ENCODE peak calls at places on chromosomes 16 and 17, in seven cellular contexts. V, N, O, B, R, Z and K are unnamed samples.

GRCh38 chr17:77131919-77132318 is 8.8 kb upstream of the SEC14L1 start:
- DNase-seq in V (no peak), N (no peak), O (no peak), B (no peak), R (no peak), Z (peak; percentile 80), K (no peak)

GRCh38 chr17:70190959-70191805 is 21.9 kb downstream of the KCNJ2 start:
- DNase-seq in V (peak; percentile 53), N (no peak), O (no peak), B (no peak), R (peak; percentile 23), Z (no peak), K (no peak)

GRCh38 chr16:81876273-81876900 is 97.3 kb downstream of the PLCG2 start:
- DNase-seq in V (no peak), N (no peak), O (no peak), B (no peak), R (no peak), Z (no peak), K (no peak)

GRCh38 chr17:48219605-48220004 is 112.0 kb downstream of the SNX11 start:
- DNase-seq in V (no peak), N (peak; percentile 48), O (no peak), B (no peak), R (no peak), Z (no peak), K (no peak)

GRCh38 chr17:3911271-3912053 is 4.8 kb downstream of the P2RX1 start:
- DNase-seq in V (no peak), N (peak; percentile 59), O (peak; percentile 92), B (no peak), R (no peak), Z (no peak), K (no peak)

GRCh38 chr17:6938637-6939036 is 57.2 kb upstream of the ALOX12 start:
- DNase-seq in V (no peak), N (no peak), O (no peak), B (no peak), R (no peak), Z (no peak), K (no peak)

GRCh38 chr17:19904924-19905323 is 37.2 kb upstream of the ULK2 start:
- DNase-seq in V (no peak), N (no peak), O (no peak), B (no peak), R (no peak), Z (peak; percentile 37), K (peak; percentile 76)

GRCh38 chr17:19014628-19015215 is 10.2 kb upstream of the FAM83G start:
- DNase-seq in V (no peak), N (no peak), O (no peak), B (no peak), R (no peak), Z (no peak), K (peak; percentile 38)

GRCh38 chr16:17469011-17469741 is 1.6 kb downstream of the XYLT1 start:
- DNase-seq in V (no peak), N (no peak), O (peak; percentile 23), B (no peak), R (peak; percentile 78), Z (no peak), K (no peak)

GRCh38 chr17:68344701-68345136 is 53.4 kb downstream of the ARSG start:
- DNase-seq in V (no peak), N (no peak), O (no peak), B (no peak), R (no peak), Z (no peak), K (no peak)

GRCh38 chr17:65888649-65889048 is 303.3 kb downstream of the CEP112 start:
- DNase-seq in V (no peak), N (no peak), O (no peak), B (no peak), R (peak; percentile 98), Z (no peak), K (no peak)

GRCh38 chr16:83390759-83391158 is 417.0 kb upstream of the HSBP1 start:
- DNase-seq in V (no peak), N (no peak), O (no peak), B (no peak), R (no peak), Z (no peak), K (no peak)

GRCh38 chr16:75294773-75295172 is 43.3 kb upstream of the BCAR1 start:
- DNase-seq in V (no peak), N (no peak), O (no peak), B (no peak), R (no peak), Z (no peak), K (no peak)

GRCh38 chr16:23557779-23558330 is 328 bp downstream of the UBFD1 start:
- DNase-seq in V (peak; percentile 16), N (peak; percentile 42), O (peak; percentile 14), B (no peak), R (peak; percentile 52), Z (no peak), K (no peak)

GRCh38 chr17:19539841-19540311 is 6.2 kb downstream of the SLC47A1 start:
- DNase-seq in V (no peak), N (no peak), O (no peak), B (no peak), R (no peak), Z (peak; percentile 74), K (no peak)

GRCh38 chr17:50133769-50134099 is 3.8 kb upstream of the SAMD14 start:
- DNase-seq in V (no peak), N (no peak), O (no peak), B (no peak), R (no peak), Z (no peak), K (no peak)

GRCh38 chr16:82672676-82673075 is 45.9 kb downstream of the CDH13 start:
- DNase-seq in V (no peak), N (no peak), O (no peak), B (no peak), R (peak; percentile 42), Z (no peak), K (no peak)

DNA sequence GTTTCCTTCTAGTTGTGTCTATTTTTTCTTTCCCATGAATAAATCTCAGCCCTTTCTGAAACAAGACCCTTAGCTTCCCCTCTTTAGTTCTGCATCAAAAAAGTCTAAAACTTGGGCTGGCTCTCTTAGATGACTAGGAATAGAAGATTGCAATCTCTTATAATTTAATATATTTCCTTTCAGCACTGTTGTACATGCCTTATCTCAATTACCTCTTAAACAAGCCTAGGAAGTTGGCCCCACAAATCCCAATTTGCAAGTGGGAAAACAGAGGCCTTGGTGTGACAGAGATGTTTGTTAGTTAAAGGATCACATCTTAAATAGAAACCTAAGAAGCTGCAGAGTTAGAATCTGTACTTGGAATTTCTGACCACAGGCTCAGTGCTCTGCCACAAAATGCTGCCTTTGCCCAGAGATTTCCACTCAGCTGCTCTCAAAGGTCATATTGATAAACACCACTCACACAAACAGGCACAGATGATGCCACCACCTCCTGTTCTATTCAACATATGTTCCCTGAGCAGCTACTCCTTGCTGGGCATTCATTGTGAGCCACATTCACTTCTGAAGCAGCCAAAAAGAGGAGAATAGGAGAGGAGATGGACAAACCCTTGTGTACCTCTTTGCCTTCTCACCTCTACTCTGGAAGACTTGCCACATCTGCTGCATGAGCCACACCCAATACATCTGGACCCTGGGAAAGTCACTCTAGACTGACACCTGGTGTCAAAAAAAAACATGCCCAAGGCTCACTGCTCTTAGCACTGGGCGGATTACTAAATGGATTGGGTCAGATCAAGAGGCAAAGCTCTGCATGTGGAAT is 5.5 kb downstream of the CCDC182 start:
- DNase-seq in V (no peak), N (peak; percentile 60), O (peak; percentile 62), B (no peak), R (no peak), Z (no peak), K (no peak)
- TF ChIP-seq CTCF in V (no peak), N (peak; percentile 70), O (peak; percentile 70), B (no peak), R (peak; percentile 19), Z (no peak), K (no peak)

DNA sequence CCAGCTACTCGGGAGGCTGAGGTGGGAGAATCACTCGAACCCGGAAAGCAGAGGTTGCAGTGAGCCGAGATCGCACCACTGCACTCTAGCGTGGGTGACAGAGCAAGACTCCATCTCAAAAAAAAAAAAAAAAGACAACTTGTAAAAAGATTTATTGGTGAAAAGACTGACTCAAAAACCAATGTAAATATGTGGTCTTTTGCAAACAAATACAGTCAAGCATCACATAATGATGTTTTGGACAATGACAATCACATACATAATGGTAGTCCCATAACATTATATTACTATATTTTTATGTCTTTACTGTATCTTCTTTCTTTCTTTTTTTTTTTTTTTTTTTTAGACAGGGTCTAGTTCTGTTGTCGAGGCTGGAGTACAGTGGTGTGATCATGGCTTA is 8.3 kb downstream of the CRLF3 start:
- DNase-seq in V (no peak), N (no peak), O (no peak), B (no peak), R (no peak), Z (no peak), K (no peak)
- H3K27me3 ChIP-seq in V (no peaks in the 10 kb centered on the region), N (no peaks in the 10 kb centered on the region), O (no peaks in the 10 kb centered on the region), B (no peaks in the 10 kb centered on the region), R (no peaks in the 10 kb centered on the region), Z (no peaks in the 10 kb centered on the region), K (no peaks in the 10 kb centered on the region)

GRCh38 chr17:4933646-4934045 is 1.6 kb downstream of the GP1BA start:
- DNase-seq in V (no peak), N (no peak), O (no peak), B (no peak), R (no peak), Z (no peak), K (no peak)

GRCh38 chr17:4935650-4936049 is 3.6 kb downstream of the GP1BA start:
- DNase-seq in V (no peak), N (no peak), O (no peak), B (no peak), R (no peak), Z (no peak), K (no peak)

GRCh38 chr17:4932756-4933155 is 679 bp downstream of the GP1BA start:
- DNase-seq in V (no peak), N (no peak), O (no peak), B (no peak), R (no peak), Z (no peak), K (no peak)

GRCh38 chr17:4936436-4936835 is 3.4 kb downstream of the SLC25A11 start:
- DNase-seq in V (no peak), N (peak; percentile 25), O (no peak), B (no peak), R (no peak), Z (no peak), K (no peak)

DNA sequence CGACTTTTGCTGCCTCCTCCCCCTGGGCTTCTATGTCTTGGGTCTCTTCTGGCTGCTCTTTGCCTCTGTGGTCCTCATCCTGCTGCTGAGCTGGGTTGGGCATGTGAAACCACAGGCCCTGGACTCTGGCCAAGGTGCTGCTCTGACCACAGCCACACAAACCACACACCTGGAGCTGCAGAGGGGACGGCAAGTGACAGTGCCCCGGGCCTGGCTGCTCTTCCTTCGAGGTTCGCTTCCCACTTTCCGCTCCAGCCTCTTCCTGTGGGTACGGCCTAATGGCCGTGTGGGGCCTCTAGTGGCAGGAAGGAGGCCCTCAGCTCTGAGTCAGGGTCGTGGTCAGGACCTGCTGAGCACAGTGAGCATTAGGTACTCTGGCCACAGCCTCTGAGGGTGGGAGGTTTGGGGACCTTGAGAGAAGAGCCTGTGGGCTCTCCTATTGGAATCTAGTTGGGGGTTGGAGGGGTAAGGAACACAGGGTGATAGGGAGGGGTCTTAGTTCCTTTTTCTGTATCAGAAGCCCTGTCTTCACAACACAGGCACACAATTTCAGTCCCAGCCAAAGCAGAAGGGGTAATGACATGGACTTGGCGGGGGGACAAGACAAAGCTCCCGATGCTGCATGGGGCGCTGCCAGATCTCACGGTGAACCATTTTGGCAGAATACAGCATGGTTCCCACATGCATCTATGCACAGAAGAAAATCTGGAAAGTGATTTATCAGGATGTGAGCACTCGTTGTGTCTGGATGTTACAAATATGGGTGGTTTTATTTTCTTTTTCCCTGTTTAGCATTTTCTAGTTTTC is 2.3 kb downstream of the GP1BA start:
- DNase-seq in V (no peak), N (peak; percentile 81), O (peak; percentile 69), B (peak; percentile 77), R (peak; percentile 58), Z (no peak), K (no peak)
- TF ChIP-seq CTCF in V (no peak), N (peak; percentile 50), O (peak; percentile 10), B (no peak), R (peak; percentile 48), Z (no peak), K (peak; percentile 16)

GRCh38 chr16:9075299-9076071 is 16.0 kb upstream of the HAPSTR1 start:
- DNase-seq in V (no peak), N (no peak), O (no peak), B (no peak), R (no peak), Z (no peak), K (no peak)
- H3K27me3 ChIP-seq in V (no peaks in the 10 kb centered on the region), N (no peaks in the 10 kb centered on the region), O (no peaks in the 10 kb centered on the region), B (no peaks in the 10 kb centered on the region), R (no peaks in the 10 kb centered on the region), Z (no peaks in the 10 kb centered on the region), K (no peaks in the 10 kb centered on the region)